ENCODE peak calls at places on chromosomes 2 and 18, in ten cellular contexts. U is fibroblast of lung, W is stomach, D is SJCRH30, T is cardiac muscle cell, Q is mammary epithelial cell, N is tibial nerve, H is mesenchymal stem cell, E is A549, X is IMR-90. O is an unnamed sample. For H3K4me1, the result is how much of the 10 kb centered on the place peaks cover.

GRCh38 chr2:26148501-26148900 is 24.4 kb upstream of the GAREM2 start:
- DNase-seq in U (no peak), Q (no peak), T (peak), E (no peak), W (no peak), H (peak), X (peak), N (no peak), D (no peak), O (no peak)

GRCh38 chr2:44528595-44528994 is 166.8 kb downstream of the CAMKMT start:
- DNase-seq in Q (peak), X (peak), E (no peak), H (peak), T (peak), D (no peak), N (no peak), U (peak), W (no peak), O (peak)

GRCh38 chr2:214103199-214104001 is 307.5 kb upstream of the VWC2L start:
- DNase-seq in X (peak), N (no peak), E (no peak), H (peak), D (no peak), T (no peak), W (no peak), U (no peak), Q (peak), O (peak)

GRCh38 chr2:170713280-170714155 is 1.6 kb upstream of the SP5 start:
- DNase-seq in W (no peak), U (no peak), D (no peak), X (no peak), Q (no peak), T (no peak), H (no peak), E (no peak), N (no peak), O (no peak)

GRCh38 chr2:78418041-78418440 is 607.5 kb upstream of the REG3G start:
- DNase-seq in N (no peak), Q (no peak), X (no peak), T (no peak), D (no peak), H (peak), W (no peak), E (no peak), U (no peak), O (peak)

GRCh38 chr2:33372940-33373553 is 103.4 kb upstream of the RASGRP3 start:
- DNase-seq in Q (peak), T (peak), U (no peak), H (peak), W (no peak), D (no peak), E (peak), X (peak), N (no peak), O (no peak)

GRCh38 chr2:178681081-178681480 is 126.1 kb downstream of the TTN start:
- DNase-seq in Q (no peak), U (no peak), N (no peak), X (no peak), H (no peak), T (no peak), E (no peak), W (no peak), D (no peak), O (no peak)

GRCh38 chr2:43207553-43208300 is 18.7 kb downstream of the ZFP36L2 start:
- DNase-seq in H (no peak), W (no peak), Q (peak), U (no peak), N (no peak), X (no peak), D (no peak), E (no peak), T (no peak), O (peak)

GRCh38 chr2:236803621-236804020 is 234.0 kb downstream of the ACKR3 start:
- DNase-seq in N (no peak), X (no peak), E (no peak), T (no peak), U (no peak), W (no peak), H (no peak), Q (no peak), D (no peak), O (no peak)

GRCh38 chr2:237693281-237694039 is 66.1 kb downstream of the LRRFIP1 start:
- DNase-seq in Q (peak), E (peak), W (no peak), N (no peak), U (peak), T (no peak), H (peak), D (no peak), X (peak), O (peak)

DNA sequence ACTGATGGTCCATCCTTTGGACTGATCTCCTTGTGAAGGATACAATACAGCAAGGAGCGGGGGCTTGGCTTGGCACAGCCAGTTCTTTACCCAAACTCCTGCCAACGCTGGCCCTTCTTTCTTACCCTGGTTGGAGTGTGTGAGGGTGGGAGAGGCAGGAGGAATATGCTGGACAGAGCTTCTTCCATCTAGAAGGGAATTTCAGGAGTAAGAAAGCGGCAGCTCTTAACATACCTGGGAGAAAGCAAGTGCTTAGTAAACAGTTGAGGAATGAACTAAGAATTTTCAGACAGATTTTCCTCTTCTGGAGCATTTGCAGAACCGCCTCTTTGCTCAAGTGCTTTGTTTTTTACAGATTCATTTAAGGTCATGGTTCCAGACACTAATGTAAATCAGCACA is 72.8 kb downstream of the NEDD4L start:
- DNase-seq in N (no peak), W (no peak), T (no peak), E (no peak), X (no peak), U (no peak), H (no peak), D (no peak), Q (no peak), O (no peak)
- H3K27ac ChIP-seq in N (no peak), W (peak), T (no peak), E (peak), X (no peak), U (no peak), H (no peak), D (no peak), Q (no peak), O (no peak)

GRCh38 chr2:54556659-54557121 is 100.6 kb downstream of the SPTBN1 start:
- DNase-seq in Q (peak), E (no peak), T (peak), D (no peak), H (peak), W (no peak), N (no peak), U (peak), X (peak), O (no peak)
- H3K4me1 ChIP-seq in Q (under half), E (under half), T (under half), D (under half), H (under half), W (half or more), N (under half), U (under half), X (under half), O (under half)

GRCh38 chr2:62029910-62030309 is 124.4 kb downstream of the COMMD1 start:
- DNase-seq in H (no peak), D (no peak), W (no peak), T (no peak), E (no peak), X (no peak), Q (no peak), N (no peak), U (no peak), O (no peak)
- H3K27ac ChIP-seq in H (no peak), D (no peak), W (no peak), T (no peak), E (no peak), X (no peak), Q (no peak), N (no peak), U (no peak), O (no peak)

GRCh38 chr2:11744631-11745394 is 1.6 kb upstream of the LPIN1 start:
- DNase-seq in W (no peak), E (peak), N (no peak), X (peak), U (peak), Q (no peak), D (peak), H (peak), T (peak), O (peak)
- H3K4me1 ChIP-seq in W (half or more), E (under half), N (under half), X (under half), U (under half), Q (half or more), D (under half), H (under half), T (under half), O (under half)

DNA sequence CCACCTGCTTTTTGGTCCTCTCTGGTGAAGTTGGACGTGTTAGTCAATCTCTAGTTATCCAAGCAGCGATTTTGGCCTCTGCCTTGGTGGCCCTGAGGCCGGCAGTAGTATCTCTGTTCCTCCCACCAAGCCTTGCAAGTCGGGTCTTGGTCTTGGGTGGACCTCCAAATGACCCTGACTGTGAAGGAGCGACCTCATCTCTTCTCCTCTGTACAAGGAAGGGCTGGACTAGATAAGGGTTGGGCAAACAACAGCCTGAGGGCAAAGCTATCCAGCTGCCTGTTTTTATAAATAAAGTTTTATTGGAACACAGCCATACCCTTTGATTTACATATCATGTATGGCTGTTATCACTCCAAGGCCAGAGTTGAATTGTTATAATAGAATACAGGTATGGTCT is 74.6 kb upstream of the FOSL2 start:
- DNase-seq in X (no peak), E (no peak), Q (no peak), D (no peak), N (no peak), W (no peak), H (no peak), T (no peak), U (no peak), O (no peak)
- H3K27ac ChIP-seq in X (no peak), E (no peak), Q (no peak), D (no peak), N (peak), W (peak), H (no peak), T (no peak), U (no peak), O (no peak)

GRCh38 chr2:133500967-133501366 is 67.3 kb downstream of the NCKAP5 start:
- DNase-seq in D (no peak), W (no peak), N (no peak), U (no peak), Q (no peak), E (no peak), H (no peak), X (no peak), T (no peak), O (no peak)
- H3K4me1 ChIP-seq in D (under half), W (under half), N (under half), U (under half), Q (under half), E (under half), H (under half), X (under half), T (under half), O (under half)

O was measured in foreskin keratinocyte.